ENCODE peak calls at places on chromosomes 3 and 15, in four cellular contexts. S is activated CD4-positive, alpha-beta T cell treated with anti-CD3 and anti-CD28 coated beads, Interleukin-2, amount 50 U/mL, for 4 hours; E is cardiac muscle cell; G is HTR-8/SVneo. X is an unnamed sample.

GRCh38 chr3:108285176-108285575 is 11.2 kb upstream of the HHLA2 start:
- DNase-seq in E (no peak), G (no peak), S (no peak), X (no peak)

GRCh38 chr3:100352296-100353178 is 18.0 kb downstream of the NIT2 start:
- DNase-seq in E (no peak), G (no peak), S (no peak), X (no peak)

GRCh38 chr3:24519368-24520100 is 24.9 kb upstream of the THRB start:
- DNase-seq in E (no peak), G (no peak), S (no peak), X (no peak)

GRCh38 chr15:73601449-73602425 is 31.5 kb downstream of the NPTN start:
- DNase-seq in E (peak; percentile 33), G (no peak), S (no peak), X (no peak)

GRCh38 chr15:68252925-68253534 is 23.5 kb upstream of the CLN6 start:
- DNase-seq in G (peak; percentile 77), S (no peak), E (peak; percentile 75), X (peak; percentile 89)

GRCh38 chr3:30332196-30333021 is 274.0 kb upstream of the TGFBR2 start:
- DNase-seq in E (no peak), G (no peak), S (no peak), X (no peak)

GRCh38 chr3:100527347-100527735 is 34.9 kb downstream of the TMEM45A start:
- DNase-seq in S (no peak), G (no peak), E (no peak), X (no peak)

GRCh38 chr3:13077431-13078157 is 4.4 kb upstream of the IQSEC1 start:
- DNase-seq in G (no peak), S (no peak), E (no peak), X (no peak)

GRCh38 chr15:81820236-81820635 is 225.6 kb downstream of the MEX3B start:
- DNase-seq in G (no peak), E (no peak), S (no peak), X (no peak)

GRCh38 chr15:38992541-38993334 is 428.1 kb upstream of the RASGRP1 start:
- DNase-seq in E (peak; percentile 55), G (no peak), S (no peak), X (no peak)

GRCh38 chr15:68631621-68632051 is 52.8 kb downstream of the CORO2B start:
- DNase-seq in G (no peak), S (no peak), E (no peak), X (peak; percentile 57)

GRCh38 chr3:122886951-122887350 is 92.1 kb downstream of the SLC49A4 start:
- DNase-seq in G (no peak), S (no peak), E (no peak), X (no peak)